ENCODE peak calls at places on chromosomes 5 and 9, in six cellular contexts. One of them, this sample, is unnamed.

GRCh38 chr5:80184235-80185023 is 71.4 kb downstream of the SERINC5 start:
- DNase-seq in K562: peak; percentile 15
- DNase-seq in HCT116: no peak
- DNase-seq in HepG2: peak; percentile 99
- DNase-seq in GM12878: no peak
- DNase-seq in H1: peak; percentile 54
- DNase-seq in this sample: peak; percentile 68

GRCh38 chr5:132962429-132962928 is 955 bp downstream of the AFF4 start:
- DNase-seq in K562: peak; percentile 55
- DNase-seq in H1: no peak
- DNase-seq in HepG2: peak; percentile 34
- DNase-seq in GM12878: no peak
- DNase-seq in HCT116: peak; percentile 32
- DNase-seq in this sample: no peak

GRCh38 chr5:107670927-107671741 is at the start of gene EFNA5:
- DNase-seq in H1: no peak
- DNase-seq in HCT116: peak; percentile 26
- DNase-seq in K562: no peak
- DNase-seq in HepG2: no peak
- DNase-seq in GM12878: no peak
- DNase-seq in this sample: peak; percentile 18

GRCh38 chr9:16121168-16121567 is 568.3 kb downstream of the CCDC171 start:
- DNase-seq in HCT116: no peak
- DNase-seq in H1: no peak
- DNase-seq in GM12878: no peak
- DNase-seq in K562: no peak
- DNase-seq in HepG2: no peak
- DNase-seq in this sample: no peak

GRCh38 chr9:125538092-125538473 is 168.9 kb downstream of the MAPKAP1 start:
- DNase-seq in HCT116: peak; percentile 74
- DNase-seq in HepG2: peak; percentile 84
- DNase-seq in K562: peak; percentile 45
- DNase-seq in GM12878: no peak
- DNase-seq in H1: no peak
- DNase-seq in this sample: no peak

GRCh38 chr5:163172540-163173337 is 264.7 kb upstream of the CCNG1 start:
- DNase-seq in K562: no peak
- DNase-seq in GM12878: no peak
- DNase-seq in HepG2: no peak
- DNase-seq in H1: no peak
- DNase-seq in HCT116: no peak
- DNase-seq in this sample: no peak

GRCh38 chr5:172361566-172362238 is 78.1 kb upstream of the UBTD2 start:
- DNase-seq in HCT116: peak; percentile 48
- DNase-seq in GM12878: peak; percentile 55
- DNase-seq in H1: no peak
- DNase-seq in K562: no peak
- DNase-seq in HepG2: no peak
- DNase-seq in this sample: no peak

GRCh38 chr9:119963258-119963797 is 594.1 kb upstream of the BRINP1 start:
- DNase-seq in HepG2: no peak
- DNase-seq in GM12878: no peak
- DNase-seq in HCT116: peak; percentile 10
- DNase-seq in K562: no peak
- DNase-seq in H1: peak; percentile 27
- DNase-seq in this sample: peak; percentile 46

GRCh38 chr9:137534256-137535119 is 15.7 kb downstream of the PNPLA7 start:
- DNase-seq in HCT116: peak; percentile 59
- DNase-seq in K562: peak; percentile 86
- DNase-seq in H1: no peak
- DNase-seq in GM12878: no peak
- DNase-seq in HepG2: peak; percentile 81
- DNase-seq in this sample: peak; percentile 50

GRCh38 chr5:113038714-113039113 is 62.1 kb downstream of the DCP2 start:
- DNase-seq in K562: no peak
- DNase-seq in HepG2: no peak
- DNase-seq in GM12878: no peak
- DNase-seq in H1: no peak
- DNase-seq in HCT116: peak; percentile 19
- DNase-seq in this sample: no peak

GRCh38 chr9:126146254-126147145 is 180.1 kb upstream of the MVB12B start:
- DNase-seq in K562: peak; percentile 11
- DNase-seq in HCT116: no peak
- DNase-seq in GM12878: peak; percentile 15
- DNase-seq in HepG2: peak; percentile 91
- DNase-seq in H1: peak; percentile 62
- DNase-seq in this sample: peak; percentile 90

GRCh38 chr9:97752274-97752673 is 55.1 kb upstream of the XPA start:
- DNase-seq in HCT116: no peak
- DNase-seq in GM12878: no peak
- DNase-seq in K562: no peak
- DNase-seq in HepG2: no peak
- DNase-seq in H1: no peak
- DNase-seq in this sample: no peak

GRCh38 chr5:74950836-74951515 is 84.8 kb upstream of the FAM169A start:
- DNase-seq in H1: no peak
- DNase-seq in HepG2: no peak
- DNase-seq in HCT116: no peak
- DNase-seq in GM12878: no peak
- DNase-seq in K562: no peak
- DNase-seq in this sample: no peak

GRCh38 chr5:86968311-86968753 is 299.4 kb upstream of the RASA1 start:
- DNase-seq in H1: no peak
- DNase-seq in K562: peak; percentile 10
- DNase-seq in HCT116: peak; percentile 54
- DNase-seq in GM12878: no peak
- DNase-seq in HepG2: peak; percentile 20
- DNase-seq in this sample: no peak

GRCh38 chr5:148746826-148747535 is 79.4 kb upstream of the ADRB2 start:
- DNase-seq in HCT116: no peak
- DNase-seq in GM12878: no peak
- DNase-seq in K562: peak; percentile 48
- DNase-seq in H1: no peak
- DNase-seq in HepG2: no peak
- DNase-seq in this sample: no peak

GRCh38 chr5:144036476-144036875 is 134.0 kb downstream of the YIPF5 start:
- DNase-seq in HCT116: no peak
- DNase-seq in GM12878: no peak
- DNase-seq in K562: no peak
- DNase-seq in H1: no peak
- DNase-seq in HepG2: no peak
- DNase-seq in this sample: no peak

GRCh38 chr5:149310947-149311675 is 34.2 kb upstream of the GRPEL2 start:
- DNase-seq in GM12878: no peak
- DNase-seq in K562: no peak
- DNase-seq in H1: no peak
- DNase-seq in HCT116: no peak
- DNase-seq in HepG2: no peak
- DNase-seq in this sample: no peak

GRCh38 chr9:137083418-137084004 is 3.3 kb upstream of the MAN1B1 start:
- DNase-seq in H1: no peak
- DNase-seq in HCT116: peak; percentile 94
- DNase-seq in GM12878: peak; percentile 66
- DNase-seq in HepG2: peak; percentile 70
- DNase-seq in K562: peak; percentile 80
- DNase-seq in this sample: no peak

GRCh38 chr9:130938652-130939404 is at the start of gene FIBCD1:
- DNase-seq in H1: no peak
- DNase-seq in K562: peak; percentile 94
- DNase-seq in HepG2: no peak
- DNase-seq in HCT116: peak; percentile 29
- DNase-seq in GM12878: no peak
- DNase-seq in this sample: no peak

GRCh38 chr9:134706522-134706921 is 64.9 kb downstream of the COL5A1 start:
- DNase-seq in GM12878: no peak
- DNase-seq in HepG2: no peak
- DNase-seq in K562: no peak
- DNase-seq in H1: no peak
- DNase-seq in HCT116: no peak
- DNase-seq in this sample: no peak

GRCh38 chr5:89560724-89561123 is 677.7 kb upstream of the MEF2C start:
- DNase-seq in H1: no peak
- DNase-seq in HepG2: no peak
- DNase-seq in K562: no peak
- DNase-seq in HCT116: no peak
- DNase-seq in GM12878: no peak
- DNase-seq in this sample: no peak

GRCh38 chr9:98792096-98792490 is 4.3 kb downstream of the ANKS6 start:
- DNase-seq in HCT116: no peak
- DNase-seq in K562: no peak
- DNase-seq in GM12878: no peak
- DNase-seq in H1: no peak
- DNase-seq in HepG2: no peak
- DNase-seq in this sample: no peak

GRCh38 chr5:52867809-52868208 is 80.1 kb downstream of the ITGA1 start:
- DNase-seq in H1: no peak
- DNase-seq in HCT116: no peak
- DNase-seq in GM12878: no peak
- DNase-seq in HepG2: no peak
- DNase-seq in K562: no peak
- DNase-seq in this sample: no peak

DNA sequence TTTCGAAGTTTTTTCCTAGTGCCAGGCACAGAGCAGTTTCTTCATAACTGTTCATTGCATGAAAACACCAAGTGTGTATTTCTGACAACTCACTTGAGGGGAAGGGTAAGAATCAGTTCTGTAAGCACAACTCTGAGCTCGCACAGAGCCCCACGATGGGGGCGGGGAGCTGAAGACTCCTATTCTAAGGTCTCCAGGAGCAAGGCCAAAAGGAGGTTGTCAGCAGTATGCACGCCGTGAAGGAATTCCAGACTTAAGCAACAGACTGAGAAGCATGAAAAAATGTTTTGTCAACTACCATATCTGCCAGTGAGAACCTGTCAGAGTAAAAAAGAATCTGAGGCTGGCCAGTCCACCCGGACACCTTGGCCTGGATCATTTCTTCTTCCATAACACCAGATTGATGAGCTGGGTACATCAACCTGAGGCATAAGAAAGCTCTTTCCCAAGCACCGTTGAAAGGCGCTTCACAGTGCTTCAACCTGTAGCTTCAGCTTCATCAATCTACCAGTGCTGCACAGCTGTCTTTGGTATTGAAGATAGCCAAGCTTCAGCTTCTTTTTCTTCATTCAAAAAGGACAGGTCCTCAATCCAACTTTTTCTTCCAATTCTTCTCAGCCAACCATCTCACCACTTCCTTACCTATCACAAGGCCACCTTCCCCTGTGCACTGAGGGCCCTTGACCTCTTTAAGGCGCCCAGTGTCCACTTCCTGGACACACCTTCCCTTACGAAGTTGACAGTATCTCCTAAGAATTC is 1.1 kb upstream of the CTNNAL1 start:
- DNase-seq in HepG2: no peak
- DNase-seq in GM12878: no peak
- DNase-seq in HCT116: no peak
- DNase-seq in H1: no peak
- DNase-seq in K562: peak; percentile 49
- DNase-seq in this sample: no peak
- TF ChIP-seq ZNF274 in HepG2: no peak
- TF ChIP-seq ZNF274 in GM12878: no peak
- TF ChIP-seq ZNF274 in HCT116: no peak
- TF ChIP-seq ZNF274 in H1: no peak
- TF ChIP-seq ZNF274 in K562: no peak
- TF ChIP-seq ZNF274 in this sample: no peak

GRCh38 chr5:171306785-171307591 is 2.1 kb upstream of the TLX3 start:
- DNase-seq in HCT116: no peak
- DNase-seq in HepG2: no peak
- DNase-seq in K562: no peak
- DNase-seq in GM12878: no peak
- DNase-seq in H1: no peak
- DNase-seq in this sample: no peak

GRCh38 chr5:171309276-171309525 is 153 bp downstream of the TLX3 start:
- DNase-seq in HCT116: no peak
- DNase-seq in GM12878: no peak
- DNase-seq in K562: no peak
- DNase-seq in H1: no peak
- DNase-seq in HepG2: no peak
- DNase-seq in this sample: no peak

GRCh38 chr5:171307843-171308452 is 1.1 kb upstream of the TLX3 start:
- DNase-seq in HepG2: no peak
- DNase-seq in H1: no peak
- DNase-seq in K562: no peak
- DNase-seq in GM12878: no peak
- DNase-seq in HCT116: no peak
- DNase-seq in this sample: no peak

GRCh38 chr5:171308453-171309275 is at the start of gene TLX3:
- DNase-seq in K562: no peak
- DNase-seq in HCT116: peak; percentile 87
- DNase-seq in HepG2: no peak
- DNase-seq in H1: peak; percentile 73
- DNase-seq in GM12878: no peak
- DNase-seq in this sample: peak; percentile 60

DNA sequence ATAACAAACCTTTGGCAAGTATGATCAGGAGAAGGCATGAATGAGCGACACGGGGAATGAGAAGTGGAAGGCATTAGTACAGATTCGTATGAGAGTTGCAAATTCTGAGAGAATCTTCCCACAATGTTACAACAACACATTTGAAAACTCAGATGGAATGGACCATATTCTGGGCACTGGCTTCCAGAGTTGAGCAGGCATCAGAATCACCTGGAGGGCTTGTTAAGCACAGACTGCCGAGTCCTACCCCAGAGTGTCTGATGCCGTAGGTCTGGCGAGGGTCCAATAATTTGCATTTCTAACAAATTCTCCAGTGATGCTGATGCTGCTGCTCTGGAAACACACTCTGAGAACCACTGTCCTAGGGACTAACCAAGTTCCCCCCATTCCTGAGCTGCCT is 2.9 kb upstream of the TLX3 start:
- DNase-seq in K562: no peak
- DNase-seq in GM12878: no peak
- DNase-seq in HepG2: no peak
- DNase-seq in H1: no peak
- DNase-seq in HCT116: no peak
- DNase-seq in this sample: no peak
- H3K4me3 ChIP-seq in K562: no peak overlapping the region
- H3K4me3 ChIP-seq in GM12878: no peak overlapping the region
- H3K4me3 ChIP-seq in HepG2: no peak overlapping the region
- H3K4me3 ChIP-seq in H1: no peak overlapping the region
- H3K4me3 ChIP-seq in HCT116: no peak overlapping the region
- H3K4me3 ChIP-seq in this sample: no peak overlapping the region

DNA sequence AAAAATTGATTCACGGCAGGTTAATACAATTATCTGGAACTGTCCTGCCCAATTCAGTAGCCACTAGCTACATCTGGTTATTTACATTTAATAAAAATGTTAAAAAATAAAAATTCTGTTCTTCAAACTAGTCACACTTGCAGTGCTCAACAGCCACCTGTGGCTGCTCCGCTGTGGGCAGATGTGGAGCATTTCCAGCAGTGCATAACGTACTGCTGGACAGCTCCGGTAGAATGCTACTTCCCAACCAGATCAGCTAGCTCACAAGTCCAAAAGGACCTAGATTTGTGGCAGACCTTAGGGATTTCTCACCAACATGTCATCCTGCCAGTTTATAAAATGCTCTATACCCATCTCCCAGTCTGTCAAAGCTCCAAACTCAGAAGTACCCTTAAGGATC is 42.8 kb downstream of the SETX start:
- DNase-seq in H1: no peak
- DNase-seq in HCT116: no peak
- DNase-seq in GM12878: no peak
- DNase-seq in K562: no peak
- DNase-seq in HepG2: no peak
- DNase-seq in this sample: no peak
- TF ChIP-seq ZNF274 in H1: no peak
- TF ChIP-seq ZNF274 in HCT116: no peak
- TF ChIP-seq ZNF274 in GM12878: no peak
- TF ChIP-seq ZNF274 in K562: no peak
- TF ChIP-seq ZNF274 in HepG2: no peak
- TF ChIP-seq ZNF274 in this sample: no peak

GRCh38 chr5:1782385-1783213 is 17.0 kb downstream of the MRPL36 start:
- DNase-seq in GM12878: no peak
- DNase-seq in HCT116: no peak
- DNase-seq in K562: no peak
- DNase-seq in H1: no peak
- DNase-seq in HepG2: no peak
- DNase-seq in this sample: no peak
- H3K4me3 ChIP-seq in GM12878: peak overlapping the region; percentile 10
- H3K4me3 ChIP-seq in HCT116: no peak overlapping the region
- H3K4me3 ChIP-seq in K562: no peak overlapping the region
- H3K4me3 ChIP-seq in H1: no peak overlapping the region
- H3K4me3 ChIP-seq in HepG2: no peak overlapping the region
- H3K4me3 ChIP-seq in this sample: no peak overlapping the region

This sample was measured in NT2/D1.